ENCODE peak calls at places on chromosomes 11 and 22, in four cellular contexts. Q, S, W and L are unnamed samples.

GRCh38 chr11:120340529-120340928 is 4.3 kb downstream of the ARHGEF12 start:
- DNase-seq in Q (no peak), S (no peak), W (no peak), L (no peak)

GRCh38 chr11:38089728-38090127 is 1491.7 kb upstream of the RAG2 start:
- DNase-seq in S (no peak), Q (no peak), W (no peak), L (no peak)

GRCh38 chr11:76410771-76411423 is 29.8 kb downstream of the GVQW3 start:
- DNase-seq in W (no peak), S (no peak), Q (no peak), L (no peak)

GRCh38 chr11:132245558-132246385 is 875.4 kb downstream of the NTM start:
- DNase-seq in W (no peak), S (no peak), Q (no peak), L (no peak)

GRCh38 chr22:23888615-23889401 is 5.4 kb upstream of the MIF start:
- DNase-seq in Q (no peak), S (no peak), W (no peak), L (no peak)

GRCh38 chr11:77783023-77783422 is 37.5 kb downstream of the RSF1 start:
- DNase-seq in S (no peak), Q (no peak), W (no peak), L (no peak)

GRCh38 chr11:13859986-13860385 is 102.5 kb upstream of the SPON1 start:
- DNase-seq in S (no peak), W (no peak), Q (no peak), L (no peak)

GRCh38 chr11:118227865-118228785 is 3.3 kb upstream of the JAML start:
- DNase-seq in S (no peak), W (no peak), Q (no peak), L (no peak)